ENCODE peak calls at places on chromosomes 5 and 9, in six cellular contexts. T is left ventricle myocardium inferior, I is HCT116, R is heart left ventricle, A is BJ, P is A549. U is an unnamed sample.

GRCh38 chr5:73376618-73377170 is 71.9 kb downstream of the FOXD1 start:
- DNase-seq in R (no peak), T (no peak), I (no peak), P (no peak), A (no peak), U (no peak)

GRCh38 chr5:126403871-126404270 is 19.3 kb upstream of the GRAMD2B start:
- DNase-seq in T (no peak), R (no peak), A (no peak), P (no peak), I (no peak), U (no peak)

GRCh38 chr5:94043311-94043710 is 301.9 kb upstream of the POU5F2 start:
- DNase-seq in A (no peak), T (no peak), I (no peak), P (no peak), R (no peak), U (no peak)

GRCh38 chr9:126722922-126723806 is 81.7 kb upstream of the ZBTB43 start:
- DNase-seq in T (peak), A (no peak), P (no peak), R (peak), I (no peak), U (no peak)

GRCh38 chr9:114902773-114903589 is 27.4 kb downstream of the TNFSF8 start:
- DNase-seq in I (no peak), P (no peak), T (no peak), A (no peak), R (no peak), U (no peak)

GRCh38 chr9:17929506-17929905 is 350.6 kb downstream of the SH3GL2 start:
- DNase-seq in I (no peak), T (no peak), A (no peak), R (no peak), P (no peak), U (no peak)

GRCh38 chr5:79108792-79109191 is 2.8 kb upstream of the BHMT start:
- DNase-seq in R (no peak), P (no peak), I (no peak), T (no peak), A (no peak), U (no peak)

GRCh38 chr5:67725591-67725990 is 490.0 kb upstream of the PIK3R1 start:
- DNase-seq in I (no peak), P (no peak), T (no peak), R (no peak), A (no peak), U (no peak)

GRCh38 chr5:52799983-52800393 is 12.3 kb downstream of the ITGA1 start:
- DNase-seq in I (peak), R (peak), T (peak), A (no peak), P (peak), U (no peak)

GRCh38 chr5:178504340-178504960 is 85.7 kb downstream of the COL23A1 start:
- DNase-seq in T (no peak), I (no peak), P (no peak), R (no peak), A (no peak), U (no peak)

GRCh38 chr5:2888520-2889060 is 137.1 kb upstream of the IRX2 start:
- DNase-seq in T (no peak), P (no peak), I (no peak), A (no peak), R (no peak), U (no peak)

GRCh38 chr9:107584944-107585343 is 95.4 kb upstream of the KLF4 start:
- DNase-seq in P (no peak), R (no peak), I (no peak), T (no peak), A (no peak), U (no peak)

GRCh38 chr5:66958126-66958983 is 238.2 kb downstream of the CD180 start:
- DNase-seq in P (no peak), R (no peak), I (no peak), T (no peak), A (no peak), U (no peak)

GRCh38 chr5:132467292-132467984 is 23.1 kb downstream of the IRF1 start:
- DNase-seq in R (no peak), I (no peak), P (no peak), T (peak), A (no peak), U (no peak)

GRCh38 chr5:132471006-132471907 is 19.3 kb downstream of the IRF1 start:
- DNase-seq in T (no peak), R (no peak), P (no peak), I (no peak), A (no peak), U (no peak)

GRCh38 chr5:132468665-132469379 is 21.8 kb downstream of the IRF1 start:
- DNase-seq in A (no peak), P (no peak), R (no peak), T (no peak), I (no peak), U (no peak)

GRCh38 chr5:132470596-132470995 is 20.0 kb downstream of the IRF1 start:
- DNase-seq in I (no peak), P (no peak), R (no peak), A (no peak), T (no peak), U (no peak)

GRCh38 chr5:132469380-132470372 is 20.9 kb downstream of the IRF1 start:
- DNase-seq in R (no peak), I (no peak), A (no peak), P (no peak), T (no peak), U (no peak)
- TF ChIP-seq CTCF in R (no peak), I (peak), A (no peak), P (peak), T (no peak), U (no peak)

GRCh38 chr9:110928604-110929003 is 109.7 kb downstream of the LPAR1 start:
- DNase-seq in R (no peak), P (no peak), I (no peak), T (no peak), A (no peak), U (no peak)
- H3K4me3 ChIP-seq in R (no peak), P (no peak), I (no peak), T (no peak), A (no peak), U (no peak)

GRCh38 chr5:138371454-138371853 is 19.0 kb downstream of the KDM3B start:
- DNase-seq in T (no peak), R (no peak), A (no peak), P (no peak), I (no peak), U (no peak)
- TF ChIP-seq CTCF in T (no peak), R (no peak), A (no peak), P (no peak), I (no peak), U (no peak)

GRCh38 chr9:98442114-98442513 is 186.7 kb upstream of the TBC1D2 start:
- DNase-seq in T (no peak), I (no peak), R (no peak), A (no peak), P (no peak), U (no peak)
- H3K4me3 ChIP-seq in T (no peak), I (no peak), R (no peak), A (no peak), P (no peak), U (no peak)

GRCh38 chr5:38724301-38725030 is 121.3 kb upstream of the OSMR start:
- DNase-seq in T (no peak), A (no peak), R (no peak), I (no peak), P (no peak), U (no peak)
- TF ChIP-seq CTCF in T (no peak), A (peak), R (no peak), I (no peak), P (no peak), U (peak)

GRCh38 chr9:121738391-121738790 is 87.0 kb downstream of the DAB2IP start:
- DNase-seq in P (no peak), A (no peak), T (no peak), R (no peak), I (no peak), U (no peak)

GRCh38 chr9:121735792-121736130 is 84.3 kb downstream of the DAB2IP start:
- DNase-seq in I (no peak), A (no peak), T (no peak), R (no peak), P (peak), U (no peak)

GRCh38 chr9:121737481-121737931 is 86.1 kb downstream of the DAB2IP start:
- DNase-seq in R (no peak), T (no peak), A (no peak), P (no peak), I (no peak), U (no peak)

GRCh38 chr9:121736147-121736721 is 84.8 kb downstream of the DAB2IP start:
- DNase-seq in P (peak), T (peak), I (no peak), R (peak), A (no peak), U (no peak)

DNA sequence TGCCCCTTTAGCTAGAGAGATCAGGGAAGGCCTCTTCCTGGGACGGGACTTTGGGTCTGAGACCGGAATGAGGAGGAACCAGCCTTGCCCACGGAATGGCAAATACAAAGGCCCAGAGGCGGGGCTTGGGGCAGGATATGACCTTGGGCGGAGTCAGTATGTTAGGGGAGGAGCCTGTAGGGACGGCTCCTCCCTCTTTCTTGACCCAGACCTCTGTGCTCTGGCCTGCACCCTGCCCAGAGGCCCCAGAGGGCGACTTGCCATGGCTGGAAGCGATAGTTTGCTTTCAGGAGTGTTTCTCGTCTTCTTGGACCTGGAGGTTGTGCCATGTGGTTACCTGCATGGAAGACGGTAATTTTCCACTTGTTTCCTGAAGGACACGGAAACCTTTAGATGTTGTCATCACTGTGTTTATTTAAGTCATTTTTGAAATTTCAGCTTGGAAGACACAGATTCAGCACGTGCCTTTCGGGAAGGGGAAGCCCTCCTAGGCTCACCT is 85.6 kb downstream of the DAB2IP start:
- DNase-seq in P (peak), I (no peak), T (peak), R (peak), A (no peak), U (no peak)
- H3K4me3 ChIP-seq in P (no peak), I (peak), T (peak), R (peak), A (no peak), U (no peak)

DNA sequence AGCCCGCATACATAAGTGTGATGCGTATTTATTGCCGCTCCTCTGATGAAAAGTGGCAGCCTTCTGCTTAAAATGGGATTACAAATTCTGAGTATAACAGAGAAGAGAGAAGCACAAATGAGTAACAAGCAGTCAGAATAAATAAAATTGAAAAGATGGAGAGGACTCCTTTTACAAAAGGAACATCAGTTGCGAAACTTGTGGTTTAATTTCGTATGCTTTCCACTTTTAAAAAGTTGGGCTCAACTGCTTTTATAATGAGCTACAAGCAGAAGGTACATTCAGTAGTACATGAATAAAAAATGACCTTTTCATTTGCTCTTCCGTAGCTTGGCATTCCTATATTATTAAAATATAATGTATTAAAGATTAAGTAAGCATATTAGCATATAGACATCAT is 320.0 kb downstream of the FBXL17 start:
- DNase-seq in R (no peak), I (no peak), A (no peak), T (no peak), P (no peak), U (no peak)
- TF ChIP-seq CTCF in R (no peak), I (no peak), A (no peak), T (no peak), P (no peak), U (no peak)